ENCODE peak calls at places on chromosomes 4 and X, in four cellular contexts. One of them, this sample, is unnamed.

GRCh38 chr4:140635606-140636005 is 66.8 kb upstream of the UCP1 start:
- DNase-seq in HFF-Myc: no peak
- DNase-seq in EL: peak
- DNase-seq in activated naive CD4-positive, alpha-beta T cell treated with anti-CD3 and anti-CD28 coated beads, Interleukin-2, amount 10 ng/mL, durations not matched to agents 7 days and 5 days: no peak
- DNase-seq in this sample: peak

GRCh38 chr4:100907465-100908454 is 389.9 kb upstream of the EMCN start:
- DNase-seq in HFF-Myc: no peak
- DNase-seq in EL: peak
- DNase-seq in activated naive CD4-positive, alpha-beta T cell treated with anti-CD3 and anti-CD28 coated beads, Interleukin-2, amount 10 ng/mL, durations not matched to agents 7 days and 5 days: no peak
- DNase-seq in this sample: no peak

GRCh38 chrX:85851418-85851817 is 195.9 kb downstream of the CHM start:
- DNase-seq in HFF-Myc: no peak
- DNase-seq in EL: no peak
- DNase-seq in activated naive CD4-positive, alpha-beta T cell treated with anti-CD3 and anti-CD28 coated beads, Interleukin-2, amount 10 ng/mL, durations not matched to agents 7 days and 5 days: peak
- DNase-seq in this sample: peak

GRCh38 chr4:83651846-83652245 is 115.9 kb downstream of the GPAT3 start:
- DNase-seq in HFF-Myc: no peak
- DNase-seq in EL: no peak
- DNase-seq in activated naive CD4-positive, alpha-beta T cell treated with anti-CD3 and anti-CD28 coated beads, Interleukin-2, amount 10 ng/mL, durations not matched to agents 7 days and 5 days: no peak
- DNase-seq in this sample: no peak

GRCh38 chr4:21991537-21991936 is 43.0 kb upstream of the KCNIP4 start:
- DNase-seq in HFF-Myc: no peak
- DNase-seq in EL: no peak
- DNase-seq in activated naive CD4-positive, alpha-beta T cell treated with anti-CD3 and anti-CD28 coated beads, Interleukin-2, amount 10 ng/mL, durations not matched to agents 7 days and 5 days: no peak
- DNase-seq in this sample: no peak

GRCh38 chrX:78514852-78515251 is 144.3 kb downstream of the RTL3 start:
- DNase-seq in HFF-Myc: no peak
- DNase-seq in EL: no peak
- DNase-seq in activated naive CD4-positive, alpha-beta T cell treated with anti-CD3 and anti-CD28 coated beads, Interleukin-2, amount 10 ng/mL, durations not matched to agents 7 days and 5 days: no peak
- DNase-seq in this sample: peak

GRCh38 chrX:129360175-129360574 is 163.1 kb downstream of the SMARCA1 start:
- DNase-seq in HFF-Myc: peak
- DNase-seq in EL: peak
- DNase-seq in activated naive CD4-positive, alpha-beta T cell treated with anti-CD3 and anti-CD28 coated beads, Interleukin-2, amount 10 ng/mL, durations not matched to agents 7 days and 5 days: peak
- DNase-seq in this sample: peak

GRCh38 chrX:70664726-70665125 is 220.1 kb downstream of the DLG3 start:
- DNase-seq in HFF-Myc: no peak
- DNase-seq in EL: peak
- DNase-seq in activated naive CD4-positive, alpha-beta T cell treated with anti-CD3 and anti-CD28 coated beads, Interleukin-2, amount 10 ng/mL, durations not matched to agents 7 days and 5 days: peak
- DNase-seq in this sample: peak